ENCODE peak calls at places on chromosomes 3 and 15, in eight cellular contexts. C is uterus, L is A549, Z is body of pancreas, F is HCT116, S is gastrocnemius medialis, A is heart left ventricle, N is esophagus muscularis mucosa. V is an unnamed sample. For H3K4me1, the result is how much of the 10 kb centered on the place peaks cover.

GRCh38 chr15:88219623-88220022 is 36.9 kb downstream of the NTRK3 start:
- DNase-seq in L (no peak), C (no peak), S (no peak), F (no peak), N (no peak), A (no peak), Z (no peak), V (no peak)

GRCh38 chr3:183375787-183376186 is 52.6 kb downstream of the MCF2L2 start:
- DNase-seq in C (no peak), F (no peak), Z (no peak), N (no peak), L (no peak), A (no peak), S (no peak), V (no peak)

GRCh38 chr15:34986326-34987181 is 1.5 kb downstream of the ZNF770 start:
- DNase-seq in C (no peak), L (no peak), A (no peak), N (no peak), S (no peak), Z (no peak), F (no peak), V (no peak)

GRCh38 chr3:10315101-10315500 is 5.8 kb downstream of the SEC13 start:
- DNase-seq in L (no peak), Z (no peak), A (no peak), C (no peak), S (no peak), F (no peak), N (no peak), V (no peak)

GRCh38 chr15:74396445-74397238 is 29.2 kb upstream of the CYP11A1 start:
- DNase-seq in S (no peak), N (no peak), C (no peak), F (peak), L (peak), Z (no peak), A (no peak), V (no peak)

GRCh38 chr3:159798951-159799350 is 189.7 kb upstream of the IL12A start:
- DNase-seq in N (no peak), C (no peak), S (no peak), A (no peak), Z (no peak), L (no peak), F (no peak), V (no peak)

GRCh38 chr15:66943456-66944095 is 121.8 kb upstream of the SMAD3 start:
- DNase-seq in L (peak), N (no peak), C (no peak), A (no peak), F (no peak), Z (no peak), S (no peak), V (no peak)

GRCh38 chr15:76217029-76217866 is 94.0 kb downstream of the ETFA start:
- DNase-seq in F (peak), A (no peak), L (peak), N (peak), Z (no peak), S (no peak), C (no peak), V (no peak)

GRCh38 chr15:60000824-60001641 is 3.1 kb upstream of the FOXB1 start:
- DNase-seq in S (no peak), N (no peak), F (no peak), Z (no peak), L (no peak), A (no peak), C (no peak), V (no peak)

GRCh38 chr3:71984843-71985594 is 200.1 kb upstream of the PROK2 start:
- DNase-seq in S (no peak), A (no peak), N (no peak), F (no peak), L (no peak), C (no peak), Z (no peak), V (no peak)

GRCh38 chr3:43217206-43217605 is 69.1 kb upstream of the SNRK start:
- DNase-seq in S (no peak), C (no peak), A (no peak), F (no peak), N (no peak), L (no peak), Z (no peak), V (no peak)
- H3K4me1 ChIP-seq in S (under half), C (under half), A (under half), F (under half), N (under half), L (under half), Z (under half), V (under half)

GRCh38 chr15:68930268-68931022 is at the start of gene SPESP1:
- DNase-seq in C (peak), S (peak), N (no peak), A (peak), L (no peak), F (no peak), Z (peak), V (peak)
- TF ChIP-seq POLR2A in C (no peak), S (no peak), N (no peak), A (no peak), L (no peak), F (no peak), Z (no peak), V (no peak)

DNA sequence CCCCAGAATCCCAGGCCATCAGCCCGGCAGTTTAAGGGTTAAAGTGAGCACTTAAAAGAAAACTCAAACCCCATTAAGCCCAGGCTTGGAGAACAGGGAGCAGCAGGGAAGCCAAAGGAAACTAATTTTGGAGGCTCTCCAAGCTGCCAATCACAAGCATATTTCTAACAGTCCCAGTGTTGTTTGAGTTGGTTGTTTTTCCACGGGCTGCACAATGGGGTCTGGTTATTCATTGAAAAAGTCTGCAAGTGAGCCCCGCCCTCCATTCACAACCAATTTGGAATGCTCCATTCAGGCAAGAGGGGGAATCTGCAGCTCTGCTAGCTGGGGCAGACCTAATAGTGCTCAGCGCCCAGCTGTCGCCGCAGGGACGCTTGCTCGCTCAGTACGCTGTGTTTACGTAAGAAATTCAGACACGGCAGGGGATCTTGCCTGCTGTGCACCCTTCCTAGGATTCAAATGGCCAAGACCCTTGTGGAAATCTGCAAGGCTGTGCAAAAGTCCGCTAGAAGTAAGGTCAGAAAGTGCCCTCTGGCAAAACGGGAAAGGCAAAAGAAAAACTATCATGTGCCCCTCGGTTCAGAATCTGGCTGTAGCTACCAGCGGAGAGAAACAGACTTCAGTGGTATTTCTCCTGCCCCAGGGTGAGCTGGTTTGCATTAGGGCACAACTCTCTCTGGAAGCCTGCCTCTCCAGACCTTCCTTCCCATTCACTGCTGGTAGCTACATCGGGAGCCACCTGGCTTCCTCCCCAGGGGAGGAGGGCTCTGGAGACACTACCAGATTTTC is 11.0 kb downstream of the ETV5 start:
- DNase-seq in A (peak), Z (peak), S (no peak), L (peak), N (no peak), C (no peak), F (peak), V (peak)
- H3K4me1 ChIP-seq in A (under half), Z (under half), S (under half), L (under half), N (under half), C (under half), F (under half), V (under half)

DNA sequence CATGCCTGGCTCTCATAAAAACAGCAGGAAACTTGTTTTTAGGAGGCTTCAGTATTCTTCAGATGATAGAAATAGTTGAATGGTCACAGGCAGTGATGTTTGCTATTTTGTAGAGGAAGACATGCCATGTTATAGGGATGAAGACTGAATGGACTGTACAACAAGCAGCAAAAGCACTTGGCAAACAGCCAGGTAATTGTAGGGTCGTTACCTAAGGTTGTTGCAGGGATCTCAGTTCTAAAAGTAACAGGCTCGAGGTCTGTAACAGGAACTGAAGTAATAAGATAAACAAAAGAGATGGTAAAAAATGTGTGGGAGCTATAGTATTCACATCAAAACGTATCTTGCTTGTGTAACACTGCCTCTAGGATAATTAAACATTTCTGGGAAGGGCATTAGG is 116.3 kb downstream of the TFG start:
- DNase-seq in F (no peak), Z (no peak), S (no peak), A (no peak), L (no peak), N (no peak), C (no peak), V (no peak)
- TF ChIP-seq POLR2A in F (no peak), Z (no peak), S (no peak), A (no peak), L (no peak), N (no peak), C (no peak), V (no peak)

DNA sequence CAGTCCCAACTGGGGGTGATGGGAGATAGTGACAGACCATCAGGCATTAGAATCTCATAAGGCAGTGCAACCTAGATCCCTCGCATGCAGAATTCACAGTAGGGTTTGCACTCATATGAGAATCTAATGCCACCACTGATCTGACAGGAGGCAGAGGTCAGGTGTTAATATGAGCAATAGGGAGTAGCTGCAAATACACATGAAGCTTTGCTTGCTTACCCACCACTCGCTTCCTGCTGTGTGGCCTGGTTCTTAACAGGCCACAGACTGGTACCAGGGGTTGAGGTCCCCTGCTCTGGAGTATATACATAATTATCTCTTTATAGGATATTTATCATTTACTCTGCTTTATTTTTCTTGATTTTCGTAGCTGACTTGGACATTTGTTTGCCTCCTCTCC is 36.0 kb upstream of the ZMAT3 start:
- DNase-seq in C (no peak), A (no peak), N (no peak), Z (no peak), S (no peak), F (no peak), L (no peak), V (no peak)
- H3K4me1 ChIP-seq in C (under half), A (under half), N (under half), Z (under half), S (under half), F (under half), L (under half), V (under half)

GRCh38 chr3:57227204-57227929 is at the start of gene APPL1:
- DNase-seq in L (peak), S (peak), F (peak), C (peak), Z (peak), N (peak), A (peak), V (peak)
- TF ChIP-seq POLR2A in L (peak), S (peak), F (peak), C (peak), Z (peak), N (peak), A (peak), V (peak)

DNA sequence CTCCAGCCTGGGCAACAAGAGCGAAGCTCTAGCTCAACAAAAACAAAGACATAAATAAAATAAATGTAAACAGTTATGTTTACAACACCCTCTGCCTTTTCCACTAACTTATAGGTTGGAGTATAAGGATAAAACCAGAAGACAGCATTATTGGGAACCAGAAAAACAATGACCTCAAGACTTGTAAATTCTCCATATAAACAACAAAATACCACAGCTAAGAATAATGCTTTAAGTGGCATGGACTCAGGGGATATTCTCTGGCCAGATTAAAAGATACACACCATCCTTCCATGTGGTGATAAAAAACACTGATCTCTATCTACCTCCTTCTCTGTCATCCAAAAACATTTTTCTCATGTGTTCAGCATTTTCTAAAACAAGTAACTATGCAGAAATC is 500.6 kb downstream of the MAGI1 start:
- DNase-seq in A (no peak), N (no peak), L (no peak), Z (no peak), S (no peak), F (no peak), C (no peak), V (no peak)
- H3K4me1 ChIP-seq in A (under half), N (under half), L (under half), Z (under half), S (under half), F (under half), C (under half), V (under half)

GRCh38 chr3:32992310-32992686 is 40.9 kb downstream of the CCR4 start:
- DNase-seq in F (no peak), Z (no peak), C (no peak), S (no peak), A (no peak), N (no peak), L (no peak), V (no peak)
- TF ChIP-seq POLR2A in F (no peak), Z (no peak), C (no peak), S (no peak), A (no peak), N (no peak), L (no peak), V (no peak)

GRCh38 chr3:14866627-14867026 is 47.9 kb downstream of the FGD5 start:
- DNase-seq in Z (no peak), A (no peak), F (no peak), S (no peak), C (no peak), L (no peak), N (no peak), V (no peak)
- H3K4me1 ChIP-seq in Z (under half), A (under half), F (under half), S (under half), C (under half), L (under half), N (under half), V (under half)

GRCh38 chr3:114327665-114328064 is 33.8 kb downstream of the TIGIT start:
- DNase-seq in L (no peak), N (no peak), A (no peak), Z (no peak), F (no peak), C (no peak), S (no peak), V (no peak)

GRCh38 chr3:114328345-114328744 is 34.5 kb downstream of the TIGIT start:
- DNase-seq in S (no peak), L (no peak), N (no peak), Z (no peak), A (no peak), F (no peak), C (no peak), V (no peak)

GRCh38 chr3:114320251-114320650 is 26.4 kb downstream of the TIGIT start:
- DNase-seq in Z (no peak), L (no peak), S (no peak), N (no peak), A (no peak), F (no peak), C (no peak), V (no peak)

GRCh38 chr3:114319453-114319852 is 25.6 kb downstream of the TIGIT start:
- DNase-seq in Z (no peak), F (no peak), S (no peak), L (peak), A (no peak), N (no peak), C (no peak), V (no peak)

DNA sequence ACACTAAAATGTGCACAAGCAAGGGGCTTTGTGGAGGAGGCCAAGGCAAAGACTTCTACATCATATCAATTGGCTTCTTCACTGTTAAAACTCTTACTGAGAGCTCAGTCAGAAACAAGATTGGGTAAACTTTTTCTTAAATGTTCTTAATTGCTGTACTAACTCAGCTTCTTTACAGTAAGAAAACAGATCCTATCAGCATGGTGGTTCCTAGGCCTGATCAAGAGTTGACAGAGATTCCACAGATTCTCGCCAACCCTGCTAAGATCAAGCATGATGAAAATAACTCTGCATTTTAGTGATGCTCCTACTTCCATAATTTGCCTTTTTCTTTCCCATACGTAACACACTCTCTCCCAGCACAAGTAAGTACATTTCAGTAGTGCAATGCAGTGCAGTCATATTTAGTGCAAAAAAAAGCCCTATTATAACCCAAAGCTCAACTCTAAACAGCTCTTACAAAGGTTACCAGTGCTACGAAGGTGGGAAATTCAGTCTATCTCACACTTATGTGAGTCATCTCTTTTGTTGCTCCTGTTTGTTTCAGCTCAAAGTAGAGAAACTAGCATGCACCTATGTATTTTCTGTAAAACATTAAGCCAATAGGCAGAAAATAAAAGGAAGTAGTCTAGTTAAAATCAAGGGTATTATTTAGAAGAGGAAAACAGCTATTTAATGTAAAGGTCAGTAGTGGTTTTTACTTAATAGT is 29.9 kb downstream of the TIGIT start:
- DNase-seq in N (no peak), A (no peak), C (no peak), Z (no peak), L (peak), F (no peak), S (no peak), V (no peak)
- TF ChIP-seq POLR2A in N (no peak), A (no peak), C (no peak), Z (no peak), L (no peak), F (no peak), S (no peak), V (no peak)

V was measured in right lobe of liver.